ENCODE peak calls at places on chromosomes 4 and X, in six cellular contexts. T is Calu3, H is cardiac fibroblast, R is neural progenitor cell, N is activated T-cell treated with anti-CD3 and anti-CD28 coated beads for 1 hour, V is GM23248. F is an unnamed sample.

GRCh38 chrX:19579485-19579884 is 64.2 kb upstream of the MAP3K15 start:
- DNase-seq in R (no peak), T (no peak), V (peak; percentile 87), N (no peak), H (peak; percentile 70), F (peak; percentile 22)

GRCh38 chrX:87571965-87572364 is 54.4 kb downstream of the KLHL4 start:
- DNase-seq in V (no peak), R (no peak), T (no peak), N (no peak), H (peak; percentile 35), F (peak; percentile 1)

GRCh38 chr4:39636786-39637185 is 1.9 kb downstream of the SMIM14 start:
- DNase-seq in H (peak; percentile 53), N (no peak), V (peak; percentile 53), R (no peak), T (no peak), F (peak; percentile 63)

GRCh38 chr4:142350886-142351285 is 495.2 kb downstream of the INPP4B start:
- DNase-seq in T (no peak), R (no peak), H (no peak), N (no peak), V (peak; percentile 40), F (peak; percentile 56)

GRCh38 chr4:158873795-158874359 is 105.1 kb downstream of the FNIP2 start:
- DNase-seq in V (peak; percentile 87), T (peak; percentile 2), H (peak; percentile 92), R (no peak), N (no peak), F (peak; percentile 88)

GRCh38 chr4:37054670-37055069 is 189.9 kb upstream of the NWD2 start:
- DNase-seq in R (peak; percentile 42), T (no peak), V (no peak), N (no peak), H (no peak), F (no peak)

GRCh38 chr4:2935762-2936743 is 27.2 kb downstream of the NOP14 start:
- DNase-seq in R (peak; percentile 75), H (peak; percentile 63), V (peak; percentile 32), N (no peak), T (peak; percentile 40), F (no peak)

GRCh38 chr4:133154725-133155124 is 5.6 kb downstream of the PCDH10 start:
- DNase-seq in V (peak; percentile 59), R (peak; percentile 42), N (no peak), T (peak; percentile 8), H (peak; percentile 60), F (peak; percentile 78)

GRCh38 chr4:40976343-40976742 is 226.6 kb downstream of the NSUN7 start:
- DNase-seq in V (peak; percentile 72), N (no peak), T (peak; percentile 56), R (peak; percentile 72), H (peak; percentile 78), F (peak; percentile 84)

GRCh38 chr4:75552452-75552851 is 3.4 kb upstream of the ODAPH start:
- DNase-seq in V (no peak), N (no peak), T (no peak), H (no peak), R (no peak), F (no peak)

GRCh38 chrX:34638116-34638515 is 19.0 kb downstream of the TMEM47 start:
- DNase-seq in V (peak; percentile 44), H (peak; percentile 70), T (no peak), R (peak; percentile 51), N (no peak), F (peak; percentile 70)

GRCh38 chr4:100421356-100421978 is 96.4 kb downstream of the EMCN start:
- DNase-seq in T (no peak), R (peak; percentile 36), H (peak; percentile 77), V (peak; percentile 67), N (no peak), F (peak; percentile 80)

GRCh38 chrX:73214366-73215094 is at the start of gene NAP1L2:
- DNase-seq in H (peak; percentile 27), N (no peak), T (no peak), R (peak; percentile 61), V (peak; percentile 33), F (peak; percentile 8)

GRCh38 chrX:96619588-96619987 is 65.1 kb upstream of the DIAPH2 start:
- DNase-seq in R (no peak), T (no peak), N (no peak), V (peak; percentile 11), H (peak; percentile 50), F (peak; percentile 49)

GRCh38 chr4:175298119-175298518 is 380.0 kb downstream of the ADAM29 start:
- DNase-seq in R (no peak), H (peak; percentile 67), N (no peak), T (no peak), V (peak; percentile 41), F (peak; percentile 53)

GRCh38 chr4:75633846-75634245 is 3.5 kb upstream of the CDKL2 start:
- DNase-seq in R (no peak), H (peak; percentile 48), N (no peak), V (peak; percentile 58), T (no peak), F (no peak)

GRCh38 chrX:1535241-1536041 is 1.5 kb downstream of the P2RY8 start:
- DNase-seq in R (no peak), T (no peak), N (no peak), V (no peak), H (no peak), F (no peak)

GRCh38 chrX:63530654-63531053 is 179.5 kb upstream of the SPIN4 start:
- DNase-seq in V (no peak), N (no peak), H (no peak), R (no peak), T (no peak), F (no peak)

GRCh38 chr4:128310266-128310697 is 22.7 kb upstream of the PGRMC2 start:
- DNase-seq in R (peak; percentile 47), N (no peak), T (peak; percentile 9), H (peak; percentile 32), V (no peak), F (no peak)

GRCh38 chr4:175614880-175615279 is 197.2 kb downstream of the GPM6A start:
- DNase-seq in R (no peak), V (no peak), N (no peak), T (peak; percentile 4), H (no peak), F (no peak)

GRCh38 chrX:44945736-44946135 is 72.7 kb downstream of the KDM6A start:
- DNase-seq in R (no peak), T (peak; percentile 12), V (no peak), N (no peak), H (peak; percentile 15), F (no peak)

GRCh38 chr4:150217192-150217591 is 138.9 kb downstream of the DCLK2 start:
- DNase-seq in H (peak; percentile 76), N (no peak), V (peak; percentile 89), T (no peak), R (peak; percentile 68), F (peak; percentile 71)

GRCh38 chrX:3286196-3286920 is 60.1 kb downstream of the MXRA5 start:
- DNase-seq in H (peak; percentile 64), R (no peak), T (peak; percentile 12), V (peak; percentile 84), N (no peak), F (peak; percentile 82)

GRCh38 chr4:76504613-76505465 is 69.8 kb downstream of the SHROOM3 start:
- DNase-seq in R (peak; percentile 53), T (peak; percentile 20), V (peak; percentile 76), H (peak; percentile 79), N (no peak), F (peak; percentile 84)

GRCh38 chr4:26093561-26093960 is 179.5 kb downstream of the SMIM20 start:
- DNase-seq in R (no peak), V (no peak), N (no peak), H (no peak), T (no peak), F (no peak)

GRCh38 chr4:77785669-77786068 is 33.5 kb downstream of the CNOT6L start:
- DNase-seq in V (no peak), R (no peak), T (no peak), N (no peak), H (no peak), F (no peak)

GRCh38 chr4:67680568-67681222 is 20.3 kb downstream of the UBA6 start:
- DNase-seq in H (peak; percentile 84), R (no peak), N (no peak), T (no peak), V (peak; percentile 78), F (peak; percentile 19)

GRCh38 chr4:78704981-78705757 is 71.0 kb upstream of the BMP2K start:
- DNase-seq in V (peak; percentile 94), N (no peak), T (peak; percentile 1), R (no peak), H (peak; percentile 82), F (peak; percentile 62)

GRCh38 chrX:68903111-68903510 is 74.3 kb downstream of the EFNB1 start:
- DNase-seq in N (no peak), T (no peak), H (peak; percentile 8), R (peak; percentile 53), V (no peak), F (no peak)